ENCODE peak calls at places on chromosome 13, in four cellular contexts. One of them, this sample, is unnamed.
A peak's percentile ranks its signal among the peaks of the same experiment; 100 is the strongest.

GRCh38 chr13:65943024-65943423 is 1287.1 kb downstream of the PCDH9 start:
- DNase-seq in bronchial epithelial cell: no peak
- DNase-seq in tibial nerve: no peak
- DNase-seq in HepG2: no peak
- DNase-seq in this sample: peak; percentile 69

GRCh38 chr13:26498524-26499208 is 58.8 kb upstream of the WASF3 start:
- DNase-seq in bronchial epithelial cell: peak; percentile 7
- DNase-seq in tibial nerve: no peak
- DNase-seq in HepG2: no peak
- DNase-seq in this sample: peak; percentile 12

GRCh38 chr13:110294624-110295023 is 12.3 kb downstream of the COL4A1 start:
- DNase-seq in bronchial epithelial cell: no peak
- DNase-seq in tibial nerve: no peak
- DNase-seq in HepG2: no peak
- DNase-seq in this sample: no peak

GRCh38 chr13:27857271-27857670 is 62.5 kb upstream of the PDX1 start:
- DNase-seq in bronchial epithelial cell: no peak
- DNase-seq in tibial nerve: no peak
- DNase-seq in HepG2: no peak
- DNase-seq in this sample: no peak

GRCh38 chr13:107324416-107325204 is 756.7 kb upstream of the ARGLU1 start:
- DNase-seq in bronchial epithelial cell: no peak
- DNase-seq in tibial nerve: no peak
- DNase-seq in HepG2: no peak
- DNase-seq in this sample: no peak

GRCh38 chr13:47147784-47148062 is 250.9 kb upstream of the HTR2A start:
- DNase-seq in bronchial epithelial cell: no peak
- DNase-seq in tibial nerve: no peak
- DNase-seq in HepG2: no peak
- DNase-seq in this sample: no peak

GRCh38 chr13:39038569-39038898 is 278 bp downstream of the NHLRC3 start:
- DNase-seq in bronchial epithelial cell: no peak
- DNase-seq in tibial nerve: no peak
- DNase-seq in HepG2: peak; percentile 17
- DNase-seq in this sample: no peak

GRCh38 chr13:114224201-114224600 is 10.5 kb upstream of the CDC16 start:
- DNase-seq in bronchial epithelial cell: no peak
- DNase-seq in tibial nerve: no peak
- DNase-seq in HepG2: no peak
- DNase-seq in this sample: no peak

GRCh38 chr13:109297628-109298027 is 488.8 kb downstream of the IRS2 start:
- DNase-seq in bronchial epithelial cell: peak; percentile 80
- DNase-seq in tibial nerve: no peak
- DNase-seq in HepG2: no peak
- DNase-seq in this sample: peak; percentile 83

GRCh38 chr13:25420161-25420560 is 48.4 kb downstream of the ATP8A2 start:
- DNase-seq in bronchial epithelial cell: no peak
- DNase-seq in tibial nerve: no peak
- DNase-seq in HepG2: no peak
- DNase-seq in this sample: no peak

GRCh38 chr13:25295228-25295627 is 6.2 kb upstream of the NUP58 start:
- DNase-seq in bronchial epithelial cell: peak; percentile 55
- DNase-seq in tibial nerve: no peak
- DNase-seq in HepG2: no peak
- DNase-seq in this sample: no peak

GRCh38 chr13:97892717-97893116 is 60.8 kb upstream of the IPO5 start:
- DNase-seq in bronchial epithelial cell: peak; percentile 70
- DNase-seq in tibial nerve: no peak
- DNase-seq in HepG2: no peak
- DNase-seq in this sample: no peak

GRCh38 chr13:75550159-75550567 is 572 bp downstream of the UCHL3 start:
- DNase-seq in bronchial epithelial cell: peak; percentile 94
- DNase-seq in tibial nerve: no peak
- DNase-seq in HepG2: peak; percentile 52
- DNase-seq in this sample: peak; percentile 52

GRCh38 chr13:34469212-34469983 is 472.7 kb upstream of the NBEA start:
- DNase-seq in bronchial epithelial cell: peak; percentile 95
- DNase-seq in tibial nerve: no peak
- DNase-seq in HepG2: no peak
- DNase-seq in this sample: no peak

GRCh38 chr13:27203854-27204253 is 32.2 kb upstream of the USP12 start:
- DNase-seq in bronchial epithelial cell: peak; percentile 26
- DNase-seq in tibial nerve: no peak
- DNase-seq in HepG2: peak; percentile 14
- DNase-seq in this sample: no peak

GRCh38 chr13:45482571-45483173 is 17.9 kb downstream of the COG3 start:
- DNase-seq in bronchial epithelial cell: peak; percentile 92
- DNase-seq in tibial nerve: no peak
- DNase-seq in HepG2: no peak
- DNase-seq in this sample: no peak

GRCh38 chr13:24682353-24682752 is 2.1 kb downstream of the ATP12A start:
- DNase-seq in bronchial epithelial cell: no peak
- DNase-seq in tibial nerve: no peak
- DNase-seq in HepG2: no peak
- DNase-seq in this sample: no peak

GRCh38 chr13:50891206-50891605 is 18.4 kb upstream of the RNASEH2B start:
- DNase-seq in bronchial epithelial cell: no peak
- DNase-seq in tibial nerve: no peak
- DNase-seq in HepG2: no peak
- DNase-seq in this sample: no peak

GRCh38 chr13:49615844-49616687 is 12.2 kb upstream of the ARL11 start:
- DNase-seq in bronchial epithelial cell: no peak
- DNase-seq in tibial nerve: no peak
- DNase-seq in HepG2: no peak
- DNase-seq in this sample: no peak

GRCh38 chr13:70893832-70894231 is 785.6 kb upstream of the KLHL1 start:
- DNase-seq in bronchial epithelial cell: no peak
- DNase-seq in tibial nerve: no peak
- DNase-seq in HepG2: no peak
- DNase-seq in this sample: peak; percentile 16

GRCh38 chr13:36966404-36966803 is 32.7 kb downstream of the ALG5 start:
- DNase-seq in bronchial epithelial cell: no peak
- DNase-seq in tibial nerve: no peak
- DNase-seq in HepG2: no peak
- DNase-seq in this sample: no peak

GRCh38 chr13:73903561-73903960 is 230.6 kb downstream of the KLF12 start:
- DNase-seq in bronchial epithelial cell: no peak
- DNase-seq in tibial nerve: no peak
- DNase-seq in HepG2: no peak
- DNase-seq in this sample: no peak

GRCh38 chr13:22235285-22235949 is 564.5 kb downstream of the FGF9 start:
- DNase-seq in bronchial epithelial cell: peak; percentile 12
- DNase-seq in tibial nerve: no peak
- DNase-seq in HepG2: no peak
- DNase-seq in this sample: no peak

GRCh38 chr13:100796463-100796862 is 121.9 kb upstream of the TMTC4 start:
- DNase-seq in bronchial epithelial cell: no peak
- DNase-seq in tibial nerve: no peak
- DNase-seq in HepG2: no peak
- DNase-seq in this sample: no peak
- H3K4me3 ChIP-seq in bronchial epithelial cell: no peak overlapping the region
- H3K4me3 ChIP-seq in tibial nerve: no peak overlapping the region
- H3K4me3 ChIP-seq in HepG2: no peak overlapping the region
- H3K4me3 ChIP-seq in this sample: no peak overlapping the region

GRCh38 chr13:48234652-48235099 is 1.7 kb downstream of the ITM2B start:
- DNase-seq in bronchial epithelial cell: peak; percentile 40
- DNase-seq in tibial nerve: no peak
- DNase-seq in HepG2: no peak
- DNase-seq in this sample: no peak
- H3K4me3 ChIP-seq in bronchial epithelial cell: peak overlapping the region; percentile 79
- H3K4me3 ChIP-seq in tibial nerve: peak overlapping the region; percentile 89
- H3K4me3 ChIP-seq in HepG2: peak overlapping the region; percentile 99
- H3K4me3 ChIP-seq in this sample: peak overlapping the region; percentile 85

DNA sequence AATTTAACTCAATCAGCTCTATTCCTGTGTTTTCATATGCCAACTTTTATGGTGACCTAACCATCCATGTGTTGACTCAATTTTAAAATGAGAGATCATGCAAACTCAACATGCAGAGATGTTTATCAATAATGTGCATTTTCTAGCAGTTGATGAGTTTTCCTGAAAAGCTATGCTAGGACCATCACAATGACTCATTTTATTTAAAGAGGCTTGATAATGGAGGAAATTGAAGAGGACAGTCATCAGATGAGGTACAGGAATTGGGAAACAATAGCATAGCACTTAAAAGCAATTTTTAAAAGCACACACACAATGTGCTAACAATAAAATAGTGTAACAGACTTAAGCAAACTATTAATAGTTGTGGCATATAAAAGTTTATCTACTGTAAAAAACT is 127.1 kb downstream of the VWA8 start:
- DNase-seq in bronchial epithelial cell: peak; percentile 22
- DNase-seq in tibial nerve: no peak
- DNase-seq in HepG2: no peak
- DNase-seq in this sample: no peak
- H3K4me3 ChIP-seq in bronchial epithelial cell: no peak overlapping the region
- H3K4me3 ChIP-seq in tibial nerve: no peak overlapping the region
- H3K4me3 ChIP-seq in HepG2: no peak overlapping the region
- H3K4me3 ChIP-seq in this sample: no peak overlapping the region

DNA sequence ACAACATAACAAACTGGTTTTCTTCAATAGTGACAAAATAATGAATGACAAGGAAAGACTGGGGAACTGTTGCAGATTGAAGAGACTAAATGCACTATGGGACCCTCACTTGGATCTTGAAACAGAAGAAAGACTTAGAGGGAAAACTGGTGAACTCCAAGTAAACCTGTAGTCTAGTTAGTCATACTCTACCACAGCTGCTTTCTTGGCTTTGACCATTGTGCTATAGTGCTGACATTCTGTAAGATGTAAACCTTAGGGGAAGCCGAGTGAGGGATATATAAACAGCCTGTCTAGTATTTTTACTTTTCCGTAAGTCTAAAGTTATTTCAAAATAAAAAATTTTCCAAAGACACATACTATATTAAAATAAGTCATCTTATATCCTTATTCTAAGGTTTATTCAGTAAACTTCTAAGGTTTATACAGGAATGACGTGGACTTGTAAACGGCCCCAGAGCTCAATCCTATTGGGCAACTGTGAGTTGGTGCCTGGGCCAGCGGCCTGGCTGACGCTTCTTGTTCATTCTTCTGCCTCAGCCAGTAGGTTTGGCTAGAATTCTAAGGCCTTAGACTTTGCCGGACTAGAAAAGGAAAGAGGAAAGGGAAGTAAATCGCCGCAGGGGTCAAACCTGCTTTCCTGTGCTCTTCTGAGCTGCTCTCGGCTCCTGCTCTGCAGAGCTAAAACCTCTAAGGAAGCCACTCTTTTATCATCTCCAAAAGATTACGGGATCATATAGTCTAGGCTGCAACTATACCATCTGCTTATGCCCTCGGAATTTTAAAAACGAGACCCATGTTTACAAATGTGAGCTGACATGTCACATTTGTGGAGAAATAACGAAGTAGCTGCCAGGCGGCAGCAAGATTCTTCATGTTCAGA is 33.7 kb upstream of the UBE2L5 start:
- DNase-seq in bronchial epithelial cell: peak; percentile 70
- DNase-seq in tibial nerve: no peak
- DNase-seq in HepG2: no peak
- DNase-seq in this sample: no peak
- H3K4me3 ChIP-seq in bronchial epithelial cell: no peak overlapping the region
- H3K4me3 ChIP-seq in tibial nerve: no peak overlapping the region
- H3K4me3 ChIP-seq in HepG2: peak overlapping the region; percentile 59
- H3K4me3 ChIP-seq in this sample: no peak overlapping the region

GRCh38 chr13:90615236-90615635 is 732.3 kb upstream of the MIR17HG start:
- DNase-seq in bronchial epithelial cell: no peak
- DNase-seq in tibial nerve: no peak
- DNase-seq in HepG2: no peak
- DNase-seq in this sample: no peak
- H3K4me3 ChIP-seq in bronchial epithelial cell: no peak overlapping the region
- H3K4me3 ChIP-seq in tibial nerve: no peak overlapping the region
- H3K4me3 ChIP-seq in HepG2: no peak overlapping the region
- H3K4me3 ChIP-seq in this sample: no peak overlapping the region

GRCh38 chr13:105139380-105140285 is 1395.8 kb downstream of the EFNB2 start:
- DNase-seq in bronchial epithelial cell: peak; percentile 3
- DNase-seq in tibial nerve: no peak
- DNase-seq in HepG2: peak; percentile 13
- DNase-seq in this sample: no peak
- H3K4me3 ChIP-seq in bronchial epithelial cell: no peak overlapping the region
- H3K4me3 ChIP-seq in tibial nerve: peak overlapping the region; percentile 39
- H3K4me3 ChIP-seq in HepG2: peak overlapping the region; percentile 68
- H3K4me3 ChIP-seq in this sample: peak overlapping the region; percentile 35

DNA sequence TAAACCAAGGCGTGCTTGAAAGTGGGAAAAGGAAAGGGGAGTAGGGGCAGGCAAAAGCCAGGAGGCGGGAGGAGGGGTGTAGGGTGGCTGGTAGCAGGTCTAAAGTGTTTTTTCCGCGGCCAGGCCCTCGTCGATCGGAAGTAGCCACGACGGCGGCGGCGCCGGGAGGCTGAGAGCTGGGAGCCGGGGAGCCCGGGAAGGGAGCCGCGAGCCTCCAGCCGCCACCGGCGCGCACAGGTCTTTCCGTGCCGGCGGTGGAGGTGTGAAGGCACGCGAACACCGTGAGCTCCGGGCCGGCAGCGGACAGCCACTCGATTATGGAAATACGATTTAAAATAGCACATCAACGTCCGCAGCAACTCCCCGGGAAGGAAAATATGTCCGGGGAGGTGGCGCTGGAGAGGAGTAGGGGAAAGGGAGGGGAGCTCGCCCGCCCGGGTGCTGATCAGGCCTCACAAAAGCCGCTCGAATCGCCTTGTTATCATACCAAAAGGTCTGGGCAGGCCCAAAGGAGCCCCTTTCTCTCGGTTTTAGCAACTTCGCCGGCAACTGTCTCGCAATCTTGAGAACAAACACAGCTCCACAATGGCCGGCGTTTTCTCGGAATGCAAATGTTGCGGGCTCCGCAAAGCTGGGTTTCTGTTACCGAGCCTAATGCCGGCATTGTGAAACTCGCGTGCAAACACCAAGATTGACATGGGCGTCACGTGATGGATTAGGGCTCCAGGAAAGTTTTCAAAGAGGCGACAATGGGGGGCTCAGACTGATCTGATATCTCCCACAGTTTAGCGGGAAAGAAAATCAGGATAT is 2.9 kb upstream of the PCDH8 start:
- DNase-seq in bronchial epithelial cell: no peak
- DNase-seq in tibial nerve: no peak
- DNase-seq in HepG2: peak; percentile 7
- DNase-seq in this sample: no peak
- H3K4me3 ChIP-seq in bronchial epithelial cell: peak overlapping the region; percentile 39
- H3K4me3 ChIP-seq in tibial nerve: peak overlapping the region; percentile 78
- H3K4me3 ChIP-seq in HepG2: peak overlapping the region; percentile 75
- H3K4me3 ChIP-seq in this sample: peak overlapping the region; percentile 62

This sample was measured in skeletal muscle cell.